ENCODE peak calls at places on chromosomes 4 and X, in four cellular contexts. One of them, this sample, is unnamed.

GRCh38 chrX:68835468-68835867 is 6.6 kb downstream of the EFNB1 start:
- DNase-seq in stimulated activated CD8-positive, alpha-beta memory T cell treated with anti-CD3 and anti-CD28 coated beads, Interleukin-7, amount 100 ng/mL, for 24 hours: no peak
- DNase-seq in T-helper 9 cell: no peak
- DNase-seq in globus pallidus: no peak
- DNase-seq in this sample: no peak

GRCh38 chr4:173537628-173538147 is 7.7 kb upstream of the HAND2 start:
- DNase-seq in stimulated activated CD8-positive, alpha-beta memory T cell treated with anti-CD3 and anti-CD28 coated beads, Interleukin-7, amount 100 ng/mL, for 24 hours: no peak
- DNase-seq in globus pallidus: no peak
- DNase-seq in T-helper 9 cell: no peak
- DNase-seq in this sample: no peak

GRCh38 chr4:7469023-7469422 is 34.3 kb upstream of the PSAPL1 start:
- DNase-seq in T-helper 9 cell: no peak
- DNase-seq in stimulated activated CD8-positive, alpha-beta memory T cell treated with anti-CD3 and anti-CD28 coated beads, Interleukin-7, amount 100 ng/mL, for 24 hours: no peak
- DNase-seq in globus pallidus: no peak
- DNase-seq in this sample: no peak

GRCh38 chr4:13615162-13615561 is 12.4 kb downstream of the BOD1L1 start:
- DNase-seq in T-helper 9 cell: no peak
- DNase-seq in stimulated activated CD8-positive, alpha-beta memory T cell treated with anti-CD3 and anti-CD28 coated beads, Interleukin-7, amount 100 ng/mL, for 24 hours: no peak
- DNase-seq in globus pallidus: peak
- DNase-seq in this sample: no peak

GRCh38 chr4:112189754-112190153 is 41.8 kb upstream of the AP1AR start:
- DNase-seq in globus pallidus: peak
- DNase-seq in stimulated activated CD8-positive, alpha-beta memory T cell treated with anti-CD3 and anti-CD28 coated beads, Interleukin-7, amount 100 ng/mL, for 24 hours: no peak
- DNase-seq in T-helper 9 cell: no peak
- DNase-seq in this sample: no peak

GRCh38 chr4:140851032-140851636 is 94.9 kb upstream of the TBC1D9 start:
- DNase-seq in stimulated activated CD8-positive, alpha-beta memory T cell treated with anti-CD3 and anti-CD28 coated beads, Interleukin-7, amount 100 ng/mL, for 24 hours: no peak
- DNase-seq in T-helper 9 cell: no peak
- DNase-seq in globus pallidus: peak
- DNase-seq in this sample: no peak

GRCh38 chr4:147975902-147976301 is 244.0 kb downstream of the ARHGAP10 start:
- DNase-seq in T-helper 9 cell: no peak
- DNase-seq in stimulated activated CD8-positive, alpha-beta memory T cell treated with anti-CD3 and anti-CD28 coated beads, Interleukin-7, amount 100 ng/mL, for 24 hours: no peak
- DNase-seq in globus pallidus: no peak
- DNase-seq in this sample: peak

GRCh38 chr4:89492476-89493110 is 185.0 kb upstream of the GPRIN3 start:
- DNase-seq in T-helper 9 cell: no peak
- DNase-seq in globus pallidus: no peak
- DNase-seq in stimulated activated CD8-positive, alpha-beta memory T cell treated with anti-CD3 and anti-CD28 coated beads, Interleukin-7, amount 100 ng/mL, for 24 hours: no peak
- DNase-seq in this sample: no peak

GRCh38 chrX:32592786-32593185 is 618.6 kb downstream of the DMD start:
- DNase-seq in T-helper 9 cell: no peak
- DNase-seq in stimulated activated CD8-positive, alpha-beta memory T cell treated with anti-CD3 and anti-CD28 coated beads, Interleukin-7, amount 100 ng/mL, for 24 hours: no peak
- DNase-seq in globus pallidus: no peak
- DNase-seq in this sample: no peak

GRCh38 chr4:81839347-81840042 is 367.8 kb upstream of the RASGEF1B start:
- DNase-seq in stimulated activated CD8-positive, alpha-beta memory T cell treated with anti-CD3 and anti-CD28 coated beads, Interleukin-7, amount 100 ng/mL, for 24 hours: no peak
- DNase-seq in T-helper 9 cell: no peak
- DNase-seq in globus pallidus: peak
- DNase-seq in this sample: no peak

GRCh38 chrX:50430917-50431316 is 39.7 kb downstream of the DGKK start:
- DNase-seq in stimulated activated CD8-positive, alpha-beta memory T cell treated with anti-CD3 and anti-CD28 coated beads, Interleukin-7, amount 100 ng/mL, for 24 hours: no peak
- DNase-seq in globus pallidus: no peak
- DNase-seq in T-helper 9 cell: no peak
- DNase-seq in this sample: no peak

GRCh38 chr4:106369456-106370060 is 980 bp upstream of the GIMD1 start:
- DNase-seq in T-helper 9 cell: no peak
- DNase-seq in globus pallidus: peak
- DNase-seq in stimulated activated CD8-positive, alpha-beta memory T cell treated with anti-CD3 and anti-CD28 coated beads, Interleukin-7, amount 100 ng/mL, for 24 hours: no peak
- DNase-seq in this sample: peak

GRCh38 chrX:80810365-80810978 is 795 bp upstream of the BRWD3 start:
- DNase-seq in stimulated activated CD8-positive, alpha-beta memory T cell treated with anti-CD3 and anti-CD28 coated beads, Interleukin-7, amount 100 ng/mL, for 24 hours: no peak
- DNase-seq in T-helper 9 cell: no peak
- DNase-seq in globus pallidus: no peak
- DNase-seq in this sample: no peak

GRCh38 chrX:107894038-107894437 is 68.4 kb downstream of the MID2 start:
- DNase-seq in globus pallidus: peak
- DNase-seq in T-helper 9 cell: no peak
- DNase-seq in stimulated activated CD8-positive, alpha-beta memory T cell treated with anti-CD3 and anti-CD28 coated beads, Interleukin-7, amount 100 ng/mL, for 24 hours: no peak
- DNase-seq in this sample: peak

GRCh38 chr4:141815646-141816045 is 179.3 kb downstream of the IL15 start:
- DNase-seq in stimulated activated CD8-positive, alpha-beta memory T cell treated with anti-CD3 and anti-CD28 coated beads, Interleukin-7, amount 100 ng/mL, for 24 hours: no peak
- DNase-seq in T-helper 9 cell: no peak
- DNase-seq in globus pallidus: no peak
- DNase-seq in this sample: no peak

GRCh38 chr4:103244251-103244650 is 46.1 kb upstream of the CENPE start:
- DNase-seq in T-helper 9 cell: no peak
- DNase-seq in stimulated activated CD8-positive, alpha-beta memory T cell treated with anti-CD3 and anti-CD28 coated beads, Interleukin-7, amount 100 ng/mL, for 24 hours: no peak
- DNase-seq in globus pallidus: no peak
- DNase-seq in this sample: no peak

GRCh38 chr4:159003420-159004253 is 99.2 kb upstream of the RAPGEF2 start:
- DNase-seq in T-helper 9 cell: no peak
- DNase-seq in globus pallidus: no peak
- DNase-seq in stimulated activated CD8-positive, alpha-beta memory T cell treated with anti-CD3 and anti-CD28 coated beads, Interleukin-7, amount 100 ng/mL, for 24 hours: no peak
- DNase-seq in this sample: no peak

GRCh38 chr4:6749340-6750171 is 33.0 kb upstream of the KIAA0232 start:
- DNase-seq in stimulated activated CD8-positive, alpha-beta memory T cell treated with anti-CD3 and anti-CD28 coated beads, Interleukin-7, amount 100 ng/mL, for 24 hours: no peak
- DNase-seq in globus pallidus: no peak
- DNase-seq in T-helper 9 cell: no peak
- DNase-seq in this sample: no peak

GRCh38 chrX:154296731-154297130 is 1.1 kb downstream of the TKTL1 start:
- DNase-seq in stimulated activated CD8-positive, alpha-beta memory T cell treated with anti-CD3 and anti-CD28 coated beads, Interleukin-7, amount 100 ng/mL, for 24 hours: no peak
- DNase-seq in globus pallidus: no peak
- DNase-seq in T-helper 9 cell: no peak
- DNase-seq in this sample: no peak

GRCh38 chr4:184255361-184255760 is 37.7 kb upstream of the ENPP6 start:
- DNase-seq in globus pallidus: peak
- DNase-seq in stimulated activated CD8-positive, alpha-beta memory T cell treated with anti-CD3 and anti-CD28 coated beads, Interleukin-7, amount 100 ng/mL, for 24 hours: no peak
- DNase-seq in T-helper 9 cell: no peak
- DNase-seq in this sample: no peak

GRCh38 chr4:20984011-20984836 is 284.0 kb downstream of the PACRGL start:
- DNase-seq in T-helper 9 cell: no peak
- DNase-seq in globus pallidus: no peak
- DNase-seq in stimulated activated CD8-positive, alpha-beta memory T cell treated with anti-CD3 and anti-CD28 coated beads, Interleukin-7, amount 100 ng/mL, for 24 hours: no peak
- DNase-seq in this sample: no peak

GRCh38 chr4:184792334-184792733 is 33.4 kb downstream of the ACSL1 start:
- DNase-seq in stimulated activated CD8-positive, alpha-beta memory T cell treated with anti-CD3 and anti-CD28 coated beads, Interleukin-7, amount 100 ng/mL, for 24 hours: no peak
- DNase-seq in globus pallidus: no peak
- DNase-seq in T-helper 9 cell: no peak
- DNase-seq in this sample: no peak

GRCh38 chrX:153927936-153928760 is 2.1 kb upstream of the ARHGAP4 start:
- DNase-seq in globus pallidus: peak
- DNase-seq in stimulated activated CD8-positive, alpha-beta memory T cell treated with anti-CD3 and anti-CD28 coated beads, Interleukin-7, amount 100 ng/mL, for 24 hours: peak
- DNase-seq in T-helper 9 cell: peak
- DNase-seq in this sample: peak

GRCh38 chr4:10100734-10101216 is 15.8 kb downstream of the WDR1 start:
- DNase-seq in globus pallidus: peak
- DNase-seq in T-helper 9 cell: peak
- DNase-seq in stimulated activated CD8-positive, alpha-beta memory T cell treated with anti-CD3 and anti-CD28 coated beads, Interleukin-7, amount 100 ng/mL, for 24 hours: no peak
- DNase-seq in this sample: no peak